ENCODE peak calls at places on chromosome 2, in eight cellular contexts. V is IMR-90; Q is NCI-H1417; G is putamen; A is transverse colon; T is activated naive CD4-positive, alpha-beta T cell treated with Interleukin-2 at 50 U/mL for 16 hours; D is stimulated activated CD8-positive, alpha-beta memory T cell treated with anti-CD3 and anti-CD28 coated beads, Interleukin-4, amount 100 ng/mL, for 24 hours; B is central memory CD4-positive, alpha-beta T cell. Z is an unnamed sample.

GRCh38 chr2:233013027-233013461 is at the start of gene NGEF:
- DNase-seq in V (no peak), Q (no peak), G (no peak), A (peak), T (no peak), D (no peak), B (no peak), Z (no peak)

GRCh38 chr2:231162036-231162345 is 36.4 kb upstream of the ARMC9 start:
- DNase-seq in V (peak), Q (no peak), G (no peak), A (no peak), T (no peak), D (no peak), B (no peak), Z (peak)

GRCh38 chr2:241764272-241765241 is 12.1 kb upstream of the GAL3ST2 start:
- DNase-seq in V (no peak), Q (no peak), G (no peak), A (no peak), T (no peak), D (no peak), B (no peak), Z (no peak)

GRCh38 chr2:189613650-189614420 is 33.2 kb upstream of the SLC40A1 start:
- DNase-seq in V (peak), Q (no peak), G (no peak), A (no peak), T (no peak), D (no peak), B (no peak), Z (peak)

GRCh38 chr2:172655838-172656573 is 79.6 kb upstream of the RAPGEF4 start:
- DNase-seq in V (peak), Q (no peak), G (no peak), A (no peak), T (no peak), D (no peak), B (no peak), Z (no peak)

GRCh38 chr2:198309673-198310280 is 505.4 kb downstream of the PLCL1 start:
- DNase-seq in V (peak), Q (peak), G (peak), A (peak), T (peak), D (peak), B (peak), Z (peak)

GRCh38 chr2:197113221-197113831 is 186.8 kb upstream of the PGAP1 start:
- DNase-seq in V (peak), Q (peak), G (no peak), A (no peak), T (no peak), D (no peak), B (peak), Z (peak)

GRCh38 chr2:238967031-238967977 is 119.4 kb downstream of the TWIST2 start:
- DNase-seq in V (no peak), Q (no peak), G (no peak), A (no peak), T (no peak), D (no peak), B (no peak), Z (peak)